ENCODE peak calls at places on chromosomes 11 and 22, in nine cellular contexts. R, Z, V, K, U, B, Y, M and H are unnamed samples.

GRCh38 chr11:65014146-65014960 is at the start of gene ARL2:
- DNase-seq in R (no peak), Y (no peak), B (no peak), K (peak; percentile 91), V (no peak), U (peak; percentile 88), Z (no peak), M (no peak), H (no peak)

GRCh38 chr11:114348200-114349191 is 51.8 kb downstream of the C11orf71 start:
- DNase-seq in M (peak; percentile 92), Z (no peak), B (peak; percentile 49), K (no peak), U (no peak), V (no peak), Y (peak; percentile 59), R (peak; percentile 51), H (peak; percentile 59)

GRCh38 chr22:40597541-40598453 is 38.7 kb downstream of the MRTFA start:
- DNase-seq in Z (no peak), U (no peak), V (no peak), R (no peak), B (no peak), M (peak; percentile 38), Y (no peak), K (no peak), H (no peak)

GRCh38 chr11:114438303-114438702 is 964 bp upstream of the REXO2 start:
- DNase-seq in V (no peak), Z (no peak), B (no peak), U (no peak), R (no peak), Y (no peak), K (no peak), M (peak; percentile 80), H (no peak)

GRCh38 chr11:11035331-11035730 is 177.5 kb upstream of the ZBED5 start:
- DNase-seq in B (no peak), U (no peak), M (no peak), Y (no peak), K (no peak), R (no peak), Z (no peak), V (no peak), H (no peak)

GRCh38 chr11:36622431-36623136 is 24.5 kb upstream of the RAG2 start:
- DNase-seq in B (no peak), Z (no peak), V (no peak), Y (peak; percentile 40), M (peak; percentile 48), K (no peak), U (no peak), R (peak; percentile 12), H (peak; percentile 30)

GRCh38 chr11:134025086-134025437 is 43.8 kb upstream of the JAM3 start:
- DNase-seq in Z (no peak), B (no peak), R (no peak), V (peak; percentile 84), K (no peak), Y (no peak), U (no peak), M (no peak), H (no peak)

GRCh38 chr11:3667149-3668035 is 3.8 kb downstream of the CHRNA10 start:
- DNase-seq in B (no peak), U (no peak), V (no peak), Y (no peak), K (no peak), Z (no peak), M (no peak), R (no peak), H (no peak)

GRCh38 chr11:69639843-69640242 is 1.1 kb upstream of the CCND1 start:
- DNase-seq in Z (no peak), B (no peak), U (no peak), K (no peak), M (no peak), Y (no peak), R (no peak), V (no peak), H (no peak)

GRCh38 chr22:30000566-30000965 is 79.7 kb upstream of the HORMAD2 start:
- DNase-seq in M (peak; percentile 18), R (no peak), B (no peak), V (no peak), K (no peak), Y (no peak), Z (no peak), U (no peak), H (no peak)

GRCh38 chr11:106473089-106473722 is 395.7 kb downstream of the AASDHPPT start:
- DNase-seq in V (no peak), Z (no peak), K (no peak), B (no peak), M (peak; percentile 90), Y (no peak), U (no peak), R (no peak), H (no peak)

GRCh38 chr11:43944761-43945311 is 2.4 kb downstream of the C11orf96 start:
- DNase-seq in Y (peak; percentile 60), R (no peak), V (peak; percentile 79), Z (peak; percentile 86), M (peak; percentile 61), K (peak; percentile 92), B (peak; percentile 75), U (peak; percentile 84), H (peak; percentile 73)

GRCh38 chr11:43941257-43941879 is 1.1 kb upstream of the C11orf96 start:
- DNase-seq in Y (no peak), U (no peak), M (no peak), K (no peak), Z (peak; percentile 65), R (no peak), V (no peak), B (no peak), H (peak; percentile 63)

GRCh38 chr11:43943357-43943930 is 1.0 kb downstream of the C11orf96 start:
- DNase-seq in V (no peak), B (no peak), U (no peak), M (peak; percentile 7), K (no peak), Z (no peak), Y (no peak), R (no peak), H (peak; percentile 25)

GRCh38 chr11:43942651-43943356 is 367 bp downstream of the C11orf96 start:
- DNase-seq in V (no peak), B (no peak), M (peak; percentile 2), R (no peak), Z (peak; percentile 78), K (peak; percentile 68), Y (peak; percentile 46), U (no peak), H (peak; percentile 28)

GRCh38 chr11:43943931-43944751 is 1.7 kb downstream of the C11orf96 start:
- DNase-seq in B (no peak), V (no peak), U (no peak), M (peak; percentile 30), Y (no peak), Z (peak; percentile 74), R (no peak), K (peak; percentile 71), H (peak; percentile 30)
- H3K4me3 ChIP-seq in B (peak overlapping the region; percentile 57), V (peak overlapping the region; percentile 83), U (no peak overlapping the region), M (peak overlapping the region; percentile 62), Y (peak overlapping the region; percentile 51), Z (peak overlapping the region; percentile 62), R (peak overlapping the region; percentile 38), K (peak overlapping the region; percentile 64), H (peak overlapping the region; percentile 84)

GRCh38 chr11:128596245-128596644 is 8.9 kb upstream of the ETS1 start:
- DNase-seq in R (no peak), Z (no peak), B (no peak), V (no peak), Y (no peak), M (no peak), K (no peak), U (no peak), H (no peak)

GRCh38 chr11:128598096-128598495 is 10.7 kb upstream of the ETS1 start:
- DNase-seq in U (no peak), V (no peak), R (no peak), Y (no peak), K (no peak), M (no peak), Z (no peak), B (no peak), H (no peak)

GRCh38 chr11:128595775-128596174 is 8.4 kb upstream of the ETS1 start:
- DNase-seq in R (no peak), B (no peak), K (no peak), Z (no peak), Y (no peak), U (no peak), M (no peak), V (no peak), H (no peak)

GRCh38 chr11:128598755-128599154 is 11.4 kb upstream of the ETS1 start:
- DNase-seq in Y (no peak), U (no peak), K (no peak), V (no peak), B (no peak), Z (no peak), M (no peak), R (no peak), H (no peak)

DNA sequence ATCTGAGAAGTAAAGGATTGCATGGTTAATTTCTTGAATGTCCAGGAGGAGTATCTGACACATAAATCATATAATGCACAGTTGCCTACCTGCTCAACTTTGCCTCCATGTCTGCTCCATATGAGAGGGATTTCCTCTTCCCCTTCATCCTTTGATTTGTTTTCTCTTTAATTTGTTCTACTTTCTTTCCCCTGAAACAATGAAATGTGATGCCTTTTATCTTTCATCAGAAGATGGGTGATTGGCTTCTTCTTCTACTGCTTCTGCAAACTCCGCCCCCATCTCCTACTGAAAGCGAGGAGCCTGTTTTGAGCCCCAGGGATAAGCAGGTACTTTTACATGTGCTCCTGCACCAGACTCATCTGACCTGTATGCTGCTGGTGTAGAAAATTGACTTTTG is 9.9 kb upstream of the ETS1 start:
- DNase-seq in Y (no peak), V (no peak), K (no peak), Z (no peak), M (no peak), U (no peak), R (no peak), B (no peak), H (no peak)
- H3K9me3 ChIP-seq in Y (no peaks in the 10 kb centered on the region), V (no peaks in the 10 kb centered on the region), K (no peaks in the 10 kb centered on the region), Z (no peaks in the 10 kb centered on the region), M (no peaks in the 10 kb centered on the region), U (no peaks in the 10 kb centered on the region), R (no peaks in the 10 kb centered on the region), B (no peaks in the 10 kb centered on the region), H (no peaks in the 10 kb centered on the region)

DNA sequence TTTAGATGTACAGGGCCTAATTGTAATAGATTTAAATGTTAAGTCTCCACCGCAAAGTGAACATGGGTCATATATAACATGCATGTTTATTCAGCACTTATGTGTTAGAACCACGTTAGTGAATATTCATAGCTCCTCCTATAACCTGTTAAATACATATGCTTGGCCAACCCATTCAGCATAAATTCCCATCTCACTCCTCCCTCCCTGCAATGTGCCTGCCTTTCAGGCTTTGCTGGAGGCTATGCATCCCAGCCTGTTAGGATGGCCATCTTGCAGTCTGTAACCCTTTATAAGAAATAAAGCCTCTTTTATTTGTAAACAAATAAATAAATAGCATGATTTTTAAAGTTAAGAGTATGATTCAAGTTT is 1.7 kb upstream of the OOSP4A start:
- DNase-seq in K (no peak), M (no peak), U (peak; percentile 36), B (peak; percentile 25), Y (no peak), Z (no peak), R (no peak), V (no peak), H (no peak)
- H3K4me3 ChIP-seq in K (no peak overlapping the region), M (no peak overlapping the region), U (no peak overlapping the region), B (no peak overlapping the region), Y (no peak overlapping the region), Z (no peak overlapping the region), R (no peak overlapping the region), V (no peak overlapping the region), H (no peak overlapping the region)

GRCh38 chr11:17371614-17372013 is 16.8 kb downstream of the KCNJ11 start:
- DNase-seq in U (no peak), M (no peak), Z (no peak), K (no peak), B (no peak), R (peak; percentile 61), V (no peak), Y (peak; percentile 58), H (no peak)
- H3K9me3 ChIP-seq in U (peaks cover 61% of the 10 kb centered on the region), M (peaks cover 23% of the 10 kb centered on the region), Z (peaks cover 20% of the 10 kb centered on the region), K (peaks cover 45% of the 10 kb centered on the region), B (peaks cover 39% of the 10 kb centered on the region), R (peaks cover 49% of the 10 kb centered on the region), V (peaks cover 64% of the 10 kb centered on the region), Y (peaks cover 25% of the 10 kb centered on the region), H (no peaks in the 10 kb centered on the region)